ENCODE peak calls at places on chromosome 20, in six cellular contexts. F, B, H, C, X and G are unnamed samples.
A peak's percentile ranks its signal among the peaks of the same experiment; 100 is the strongest.

GRCh38 chr20:29689411-29690225 is 1567.8 kb upstream of the DEFB115 start:
- DNase-seq in H (no peak), B (no peak), X (no peak), C (no peak), F (no peak), G (peak; percentile 42)

GRCh38 chr20:24432057-24432456 is 37.4 kb upstream of the SYNDIG1 start:
- DNase-seq in B (no peak), H (no peak), F (no peak), X (peak; percentile 58), C (no peak), G (no peak)

GRCh38 chr20:15188415-15188814 is 851.0 kb upstream of the FLRT3 start:
- DNase-seq in X (no peak), H (no peak), B (no peak), C (no peak), F (no peak), G (no peak)

GRCh38 chr20:35664544-35665206 is at the start of the genes CPNE1 and RBM12:
- DNase-seq in H (peak; percentile 91), B (peak; percentile 91), C (peak; percentile 94), F (peak; percentile 97), X (peak; percentile 95), G (peak; percentile 98)

GRCh38 chr20:25014816-25015215 is 22.3 kb upstream of the APMAP start:
- DNase-seq in F (no peak), B (no peak), X (no peak), H (no peak), C (no peak), G (no peak)

GRCh38 chr20:49396230-49396629 is 86.2 kb downstream of the KCNB1 start:
- DNase-seq in H (no peak), X (no peak), C (no peak), B (no peak), F (no peak), G (no peak)

GRCh38 chr20:3276400-3277015 is 37.5 kb upstream of the SLC4A11 start:
- DNase-seq in H (peak; percentile 22), F (peak; percentile 60), C (peak; percentile 23), B (peak; percentile 24), X (peak; percentile 56), G (peak; percentile 35)

GRCh38 chr20:3158968-3159431 is 665 bp downstream of the FASTKD5 start:
- DNase-seq in X (no peak), B (no peak), C (peak; percentile 57), H (peak; percentile 25), F (peak; percentile 68), G (no peak)

GRCh38 chr20:46371656-46372055 is 34.8 kb downstream of the ELMO2 start:
- DNase-seq in H (no peak), F (no peak), X (no peak), C (peak; percentile 52), B (no peak), G (no peak)

GRCh38 chr20:37863289-37863688 is 39.6 kb upstream of the VSTM2L start:
- DNase-seq in B (no peak), X (no peak), C (no peak), H (no peak), F (no peak), G (no peak)

GRCh38 chr20:49811825-49812462 is 684 bp upstream of the SLC9A8 start:
- DNase-seq in B (peak; percentile 11), H (peak; percentile 63), F (peak; percentile 52), X (no peak), C (peak; percentile 68), G (peak; percentile 63)

GRCh38 chr20:20393207-20393606 is 25.3 kb downstream of the INSM1 start:
- DNase-seq in F (no peak), X (no peak), H (peak; percentile 89), B (no peak), C (peak; percentile 57), G (peak; percentile 79)

GRCh38 chr20:22805219-22805618 is 220.8 kb upstream of the FOXA2 start:
- DNase-seq in F (peak; percentile 60), X (peak; percentile 40), H (peak; percentile 74), C (peak; percentile 88), B (no peak), G (peak; percentile 92)

GRCh38 chr20:8161262-8162071 is 29.4 kb downstream of the PLCB1 start:
- DNase-seq in X (no peak), F (no peak), H (peak; percentile 23), B (no peak), C (no peak), G (peak; percentile 55)

GRCh38 chr20:23155141-23155590 is 69.0 kb upstream of the CD93 start:
- DNase-seq in X (peak; percentile 18), H (no peak), C (no peak), B (no peak), F (peak; percentile 48), G (peak; percentile 20)

GRCh38 chr20:46773680-46774079 is 64.2 kb downstream of the SLC2A10 start:
- DNase-seq in C (no peak), X (no peak), F (no peak), H (no peak), B (no peak), G (no peak)

GRCh38 chr20:14207591-14207990 is 129.8 kb downstream of the FLRT3 start:
- DNase-seq in X (no peak), C (no peak), B (no peak), H (no peak), F (peak; percentile 56), G (peak; percentile 84)

GRCh38 chr20:32535953-32536823 is 48.9 kb downstream of the NOL4L start:
- DNase-seq in C (no peak), F (peak; percentile 97), H (peak; percentile 6), X (peak; percentile 82), B (peak; percentile 87), G (peak; percentile 52)

GRCh38 chr20:57243480-57244220 is 22.8 kb downstream of the BMP7 start:
- DNase-seq in H (no peak), C (no peak), B (no peak), X (no peak), F (no peak), G (no peak)

GRCh38 chr20:60219984-60220540 is 261.8 kb downstream of the CDH26 start:
- DNase-seq in F (no peak), B (no peak), H (no peak), C (no peak), X (no peak), G (no peak)

GRCh38 chr20:31842471-31843157 is 2.8 kb downstream of the FOXS1 start:
- DNase-seq in X (no peak), C (peak; percentile 80), H (peak; percentile 59), B (no peak), F (no peak), G (no peak)

GRCh38 chr20:5933802-5934436 is 16.4 kb downstream of the TRMT6 start:
- DNase-seq in B (no peak), X (no peak), F (peak; percentile 64), C (peak; percentile 13), H (no peak), G (no peak)

GRCh38 chr20:18388860-18389259 is 78.0 kb downstream of the DZANK1 start:
- DNase-seq in X (no peak), H (peak; percentile 77), F (no peak), C (peak; percentile 26), B (no peak), G (no peak)

GRCh38 chr20:8997720-8998119 is 71.2 kb upstream of the PLCB4 start:
- DNase-seq in B (no peak), C (no peak), X (no peak), F (peak; percentile 32), H (no peak), G (no peak)

GRCh38 chr20:33680681-33681080 is 5.5 kb downstream of the E2F1 start:
- DNase-seq in X (no peak), C (no peak), H (peak; percentile 31), F (no peak), B (no peak), G (peak; percentile 19)

GRCh38 chr20:13515291-13515690 is 123.4 kb downstream of the TASP1 start:
- DNase-seq in H (peak; percentile 52), F (no peak), X (no peak), C (peak; percentile 34), B (no peak), G (no peak)

DNA sequence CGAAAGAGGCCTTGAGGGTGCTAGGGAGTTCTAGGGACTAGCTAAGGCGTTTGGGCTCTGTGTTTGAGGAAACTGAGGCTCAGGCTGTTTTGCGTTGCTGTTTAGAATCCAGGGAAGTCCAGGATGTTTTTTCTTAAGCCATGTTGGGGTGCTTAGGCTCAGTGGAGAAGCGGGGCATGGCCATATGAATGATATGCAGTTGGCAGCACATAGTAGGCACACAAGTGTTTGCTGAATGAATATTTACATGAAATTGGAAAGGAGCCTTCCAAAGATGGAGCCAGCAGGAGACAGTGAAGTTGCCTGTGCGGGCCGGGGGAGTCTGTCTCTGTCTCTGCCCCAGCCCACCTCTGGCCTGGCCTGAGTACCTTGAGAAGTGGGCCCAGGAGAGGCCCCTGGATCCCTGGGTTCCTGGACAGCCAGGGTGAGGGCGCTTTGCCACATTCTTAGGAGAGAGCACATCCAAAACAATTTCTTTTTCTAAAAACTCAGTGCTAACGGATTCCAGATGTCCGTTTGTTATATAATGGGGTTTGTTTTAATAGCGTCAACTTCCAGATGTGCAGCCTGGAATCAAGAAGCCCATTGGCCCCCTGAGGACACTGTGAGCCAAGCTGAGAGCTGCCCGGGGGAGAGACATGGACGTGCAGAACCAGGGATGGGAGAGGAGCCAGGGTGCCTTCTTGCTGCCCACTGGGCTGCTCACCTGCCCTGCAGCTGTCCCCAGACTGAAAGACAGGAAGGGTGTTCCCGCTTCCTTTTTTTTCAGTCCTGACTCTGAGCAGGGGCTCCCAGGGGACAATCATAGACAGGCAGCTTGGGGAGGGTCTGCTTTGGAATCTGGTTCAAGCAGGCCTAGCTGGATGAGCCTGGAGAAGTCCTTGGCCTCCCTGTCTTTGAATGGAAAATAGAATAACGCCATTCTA is 20.1 kb upstream of the EMILIN3 start:
- DNase-seq in B (no peak), X (no peak), C (no peak), F (no peak), H (peak; percentile 26), G (no peak)
- H3K23ac ChIP-seq in B (no peak overlapping the region), X (no peak overlapping the region), C (no peak overlapping the region), F (no peak overlapping the region), H (no peak overlapping the region), G (no peak overlapping the region)

GRCh38 chr20:38903335-38903734 is 22.9 kb upstream of the FAM83D start:
- DNase-seq in X (no peak), C (no peak), H (no peak), B (no peak), F (no peak), G (no peak)
- H2BK120ac ChIP-seq in X (no peak overlapping the region), C (no peak overlapping the region), H (no peak overlapping the region), B (no peak overlapping the region), F (no peak overlapping the region), G (no peak overlapping the region)

GRCh38 chr20:44796311-44796710 is 14.0 kb downstream of the RIMS4 start:
- DNase-seq in B (no peak), F (no peak), H (no peak), X (no peak), C (no peak), G (no peak)
- H3K23ac ChIP-seq in B (no peak overlapping the region), F (no peak overlapping the region), H (no peak overlapping the region), X (no peak overlapping the region), C (no peak overlapping the region), G (no peak overlapping the region)

DNA sequence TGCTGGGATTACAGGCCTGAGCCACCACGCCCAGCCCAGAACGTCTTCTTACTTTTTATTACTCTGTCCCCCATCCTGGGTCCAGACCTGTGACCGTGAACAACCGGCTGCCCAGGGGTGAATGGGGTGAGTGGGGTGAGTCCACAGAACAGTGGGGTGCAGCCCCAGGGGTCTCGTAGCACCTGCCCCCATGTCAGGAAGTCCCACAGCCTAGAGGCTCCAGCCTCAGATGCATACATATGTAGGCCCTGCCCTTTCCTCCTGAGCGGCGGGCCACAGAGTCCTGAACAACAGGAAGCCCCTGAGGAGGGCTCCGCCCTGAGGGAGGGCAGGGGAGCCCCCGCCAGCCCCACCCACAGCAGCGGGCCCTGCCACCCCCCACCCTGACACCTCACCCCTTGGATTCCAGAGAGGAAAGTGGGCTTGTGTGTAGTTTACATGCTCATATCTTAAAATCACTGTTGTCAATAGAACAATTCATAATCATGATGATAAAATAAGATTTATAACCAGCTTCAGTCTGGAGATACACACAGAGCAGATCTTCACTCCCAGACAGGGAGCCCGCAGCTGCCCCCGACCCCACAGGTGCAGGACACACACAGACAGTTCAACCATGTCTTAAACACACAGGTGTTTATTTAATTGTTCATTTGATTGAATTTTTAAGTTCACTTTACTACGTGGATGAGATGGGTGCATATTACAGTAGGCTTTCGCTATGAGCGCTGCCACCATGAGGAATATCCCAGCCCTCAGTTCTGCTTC is 12.4 kb upstream of the GMEB2 start:
- DNase-seq in B (no peak), C (no peak), H (no peak), F (no peak), X (no peak), G (no peak)
- H2BK120ac ChIP-seq in B (no peak overlapping the region), C (no peak overlapping the region), H (no peak overlapping the region), F (no peak overlapping the region), X (no peak overlapping the region), G (no peak overlapping the region)